ENCODE peak calls at places on chromosome 3, in six cellular contexts. H, R, B, D, A and F are unnamed samples.

GRCh38 chr3:141076026-141076797 is 25.1 kb downstream of the SPSB4 start:
- DNase-seq in R (no peak), D (peak), B (no peak), H (no peak), A (no peak), F (no peak)

GRCh38 chr3:51975857-51976549 is 1.1 kb downstream of the ABHD14A start:
- DNase-seq in R (peak), H (peak), B (peak), D (peak), A (no peak), F (no peak)

GRCh38 chr3:4897765-4898453 is 81.3 kb upstream of the BHLHE40 start:
- DNase-seq in B (peak), R (no peak), D (no peak), A (no peak), H (peak), F (no peak)

GRCh38 chr3:10706156-10707088 is 109.6 kb upstream of the SLC6A11 start:
- DNase-seq in H (no peak), R (no peak), D (no peak), B (no peak), A (no peak), F (no peak)

GRCh38 chr3:136752046-136752326 is 192 bp downstream of the STAG1 start:
- DNase-seq in H (no peak), B (no peak), A (no peak), D (peak), R (no peak), F (no peak)

GRCh38 chr3:128845119-128845518 is 34.3 kb upstream of the ACAD9 start:
- DNase-seq in B (no peak), D (no peak), A (no peak), H (no peak), R (no peak), F (no peak)

GRCh38 chr3:128052831-128053419 is 688 bp downstream of the SEC61A1 start:
- DNase-seq in B (no peak), A (no peak), D (no peak), H (peak), R (no peak), F (peak)

GRCh38 chr3:157130138-157130880 is 29.6 kb downstream of the CCNL1 start:
- DNase-seq in B (peak), R (peak), A (peak), D (peak), H (peak), F (peak)

GRCh38 chr3:137792633-137793271 is 28.6 kb downstream of the SOX14 start:
- DNase-seq in H (peak), R (no peak), B (peak), D (peak), A (no peak), F (peak)